ENCODE peak calls at places on chromosome 10, in five cellular contexts. One of them, this sample, is unnamed.

GRCh38 chr10:69414036-69415018 is 2.4 kb downstream of the TACR2 start:
- DNase-seq in CD8-positive, alpha-beta T cell: no peak
- DNase-seq in left lung: no peak
- DNase-seq in psoas muscle: no peak
- DNase-seq in A549: no peak
- DNase-seq in this sample: no peak

GRCh38 chr10:15427836-15428414 is 56.8 kb upstream of the FAM171A1 start:
- DNase-seq in left lung: no peak
- DNase-seq in CD8-positive, alpha-beta T cell: no peak
- DNase-seq in psoas muscle: no peak
- DNase-seq in A549: peak; percentile 58
- DNase-seq in this sample: no peak

GRCh38 chr10:22656056-22656455 is 58.3 kb downstream of the PIP4K2A start:
- DNase-seq in CD8-positive, alpha-beta T cell: no peak
- DNase-seq in left lung: no peak
- DNase-seq in A549: no peak
- DNase-seq in psoas muscle: no peak
- DNase-seq in this sample: no peak

GRCh38 chr10:48589266-48589665 is 15.6 kb downstream of the ARHGAP22 start:
- DNase-seq in A549: no peak
- DNase-seq in left lung: no peak
- DNase-seq in CD8-positive, alpha-beta T cell: no peak
- DNase-seq in psoas muscle: no peak
- DNase-seq in this sample: no peak

GRCh38 chr10:21334891-21335696 is 190.4 kb downstream of the SKIDA1 start:
- DNase-seq in psoas muscle: peak; percentile 72
- DNase-seq in CD8-positive, alpha-beta T cell: no peak
- DNase-seq in A549: peak; percentile 94
- DNase-seq in left lung: no peak
- DNase-seq in this sample: no peak

GRCh38 chr10:117294735-117295134 is 53.8 kb downstream of the SLC18A2 start:
- DNase-seq in left lung: no peak
- DNase-seq in A549: no peak
- DNase-seq in psoas muscle: no peak
- DNase-seq in CD8-positive, alpha-beta T cell: no peak
- DNase-seq in this sample: no peak

GRCh38 chr10:44380829-44381600 is 3.9 kb downstream of the CXCL12 start:
- DNase-seq in CD8-positive, alpha-beta T cell: no peak
- DNase-seq in A549: no peak
- DNase-seq in psoas muscle: no peak
- DNase-seq in left lung: no peak
- DNase-seq in this sample: no peak

GRCh38 chr10:14578060-14578952 is 196.4 kb downstream of the FAM107B start:
- DNase-seq in A549: peak; percentile 92
- DNase-seq in CD8-positive, alpha-beta T cell: no peak
- DNase-seq in psoas muscle: no peak
- DNase-seq in left lung: no peak
- DNase-seq in this sample: no peak

GRCh38 chr10:114662651-114663217 is 4.7 kb upstream of the ABLIM1 start:
- DNase-seq in left lung: no peak
- DNase-seq in CD8-positive, alpha-beta T cell: no peak
- DNase-seq in A549: no peak
- DNase-seq in psoas muscle: no peak
- DNase-seq in this sample: no peak

GRCh38 chr10:14659626-14660196 is 115.0 kb downstream of the FAM107B start:
- DNase-seq in CD8-positive, alpha-beta T cell: peak; percentile 52
- DNase-seq in left lung: peak; percentile 67
- DNase-seq in psoas muscle: no peak
- DNase-seq in A549: no peak
- DNase-seq in this sample: peak; percentile 4

GRCh38 chr10:10209152-10209551 is 808.5 kb upstream of the CELF2 start:
- DNase-seq in psoas muscle: no peak
- DNase-seq in left lung: no peak
- DNase-seq in A549: no peak
- DNase-seq in CD8-positive, alpha-beta T cell: no peak
- DNase-seq in this sample: no peak

DNA sequence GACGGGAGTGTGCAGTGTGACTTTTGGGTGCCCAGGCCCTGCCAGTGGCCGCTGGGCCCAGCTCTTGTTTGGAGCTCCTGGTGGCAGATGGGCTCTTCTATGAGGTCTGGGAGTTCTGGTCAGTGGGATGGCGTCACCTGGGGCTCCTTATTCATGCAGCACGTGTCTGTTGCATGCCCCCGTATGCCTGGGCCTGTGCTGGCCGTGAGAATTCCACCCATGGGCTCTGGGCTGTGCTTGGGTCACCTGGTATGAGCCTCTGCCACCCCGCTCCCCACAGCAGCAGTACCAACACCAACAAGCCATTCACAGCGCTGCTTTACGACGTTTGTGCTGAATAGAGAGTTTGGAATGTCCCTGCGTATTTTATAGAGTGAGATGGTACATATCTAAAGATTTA is 27.1 kb downstream of the INPP5A start:
- DNase-seq in A549: no peak
- DNase-seq in CD8-positive, alpha-beta T cell: no peak
- DNase-seq in left lung: no peak
- DNase-seq in psoas muscle: no peak
- DNase-seq in this sample: no peak
- H3K27ac ChIP-seq in A549: no peak overlapping the region
- H3K27ac ChIP-seq in CD8-positive, alpha-beta T cell: no peak overlapping the region
- H3K27ac ChIP-seq in left lung: no peak overlapping the region
- H3K27ac ChIP-seq in psoas muscle: no peak overlapping the region
- H3K27ac ChIP-seq in this sample: no peak overlapping the region

DNA sequence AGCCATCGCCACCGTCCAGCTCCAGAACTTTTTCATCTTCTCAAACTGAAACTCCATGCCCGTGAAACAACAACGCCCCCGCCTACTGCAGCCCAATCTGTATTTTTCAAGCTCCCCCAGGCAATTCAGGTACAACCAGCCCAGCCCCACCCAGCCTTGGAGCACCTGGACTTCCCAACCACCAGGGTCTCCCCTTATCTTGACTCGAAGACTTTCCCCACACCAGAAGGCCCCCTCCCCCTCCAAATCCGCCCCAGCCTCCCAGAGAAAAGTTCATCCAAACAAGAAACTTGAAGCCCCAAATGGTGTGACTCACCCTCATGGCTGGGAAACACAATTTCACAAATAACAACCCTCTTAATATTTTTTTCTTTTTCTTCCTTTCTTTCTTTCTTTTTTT is 10.6 kb downstream of the ZCCHC24 start:
- DNase-seq in left lung: no peak
- DNase-seq in CD8-positive, alpha-beta T cell: no peak
- DNase-seq in psoas muscle: peak; percentile 46
- DNase-seq in A549: no peak
- DNase-seq in this sample: no peak
- H3K4me1 ChIP-seq in left lung: peaks cover 13% of the 10 kb centered on the region
- H3K4me1 ChIP-seq in CD8-positive, alpha-beta T cell: no peaks in the 10 kb centered on the region
- H3K4me1 ChIP-seq in psoas muscle: peaks cover 76% of the 10 kb centered on the region
- H3K4me1 ChIP-seq in A549: peaks cover 4% of the 10 kb centered on the region
- H3K4me1 ChIP-seq in this sample: no peaks in the 10 kb centered on the region

DNA sequence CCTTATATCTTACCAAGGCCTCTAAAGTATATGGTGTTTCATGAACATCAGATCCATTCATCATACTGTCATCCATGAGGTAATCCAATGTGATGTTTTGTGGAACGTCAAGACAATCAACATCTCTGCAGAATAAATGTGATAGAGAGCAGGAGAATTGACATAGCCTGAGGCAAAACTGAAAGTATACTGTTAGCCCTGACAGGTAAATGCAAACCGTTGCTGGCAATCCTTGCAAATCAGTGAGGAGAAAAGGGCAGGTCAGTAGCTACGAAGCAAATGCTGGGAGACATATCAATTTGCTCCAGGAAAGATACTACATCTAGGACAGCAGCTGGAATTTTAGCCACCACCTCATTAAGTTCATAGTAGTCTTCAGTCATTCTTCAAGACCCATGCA is 4.5 kb upstream of the CCDC3 start:
- DNase-seq in A549: no peak
- DNase-seq in psoas muscle: no peak
- DNase-seq in CD8-positive, alpha-beta T cell: no peak
- DNase-seq in left lung: no peak
- DNase-seq in this sample: no peak
- H3K27ac ChIP-seq in A549: no peak overlapping the region
- H3K27ac ChIP-seq in psoas muscle: no peak overlapping the region
- H3K27ac ChIP-seq in CD8-positive, alpha-beta T cell: no peak overlapping the region
- H3K27ac ChIP-seq in left lung: no peak overlapping the region
- H3K27ac ChIP-seq in this sample: no peak overlapping the region

GRCh38 chr10:88974446-88975376 is 15.9 kb upstream of the FAS start:
- DNase-seq in A549: peak; percentile 13
- DNase-seq in psoas muscle: no peak
- DNase-seq in CD8-positive, alpha-beta T cell: no peak
- DNase-seq in left lung: no peak
- DNase-seq in this sample: no peak

GRCh38 chr10:88968316-88968882 is 15.8 kb upstream of the ACTA2 start:
- DNase-seq in psoas muscle: no peak
- DNase-seq in A549: no peak
- DNase-seq in left lung: no peak
- DNase-seq in CD8-positive, alpha-beta T cell: no peak
- DNase-seq in this sample: no peak

GRCh38 chr10:88975377-88975720 is 15.2 kb upstream of the FAS start:
- DNase-seq in left lung: no peak
- DNase-seq in A549: no peak
- DNase-seq in CD8-positive, alpha-beta T cell: no peak
- DNase-seq in psoas muscle: no peak
- DNase-seq in this sample: no peak

GRCh38 chr10:88974012-88974411 is 16.6 kb upstream of the FAS start:
- DNase-seq in CD8-positive, alpha-beta T cell: no peak
- DNase-seq in A549: no peak
- DNase-seq in left lung: no peak
- DNase-seq in psoas muscle: no peak
- DNase-seq in this sample: no peak

GRCh38 chr10:88971668-88972067 is 18.9 kb upstream of the FAS start:
- DNase-seq in left lung: no peak
- DNase-seq in CD8-positive, alpha-beta T cell: no peak
- DNase-seq in psoas muscle: no peak
- DNase-seq in A549: no peak
- DNase-seq in this sample: no peak
- H3K4me1 ChIP-seq in left lung: peaks cover 20% of the 10 kb centered on the region
- H3K4me1 ChIP-seq in CD8-positive, alpha-beta T cell: peaks cover 7% of the 10 kb centered on the region
- H3K4me1 ChIP-seq in psoas muscle: no peaks in the 10 kb centered on the region
- H3K4me1 ChIP-seq in A549: peaks cover 12% of the 10 kb centered on the region
- H3K4me1 ChIP-seq in this sample: peaks cover 7% of the 10 kb centered on the region

GRCh38 chr10:123266981-123267380 is 112.8 kb downstream of the BUB3 start:
- DNase-seq in psoas muscle: no peak
- DNase-seq in left lung: no peak
- DNase-seq in CD8-positive, alpha-beta T cell: no peak
- DNase-seq in A549: no peak
- DNase-seq in this sample: no peak
- H3K27ac ChIP-seq in psoas muscle: no peak overlapping the region
- H3K27ac ChIP-seq in left lung: no peak overlapping the region
- H3K27ac ChIP-seq in CD8-positive, alpha-beta T cell: no peak overlapping the region
- H3K27ac ChIP-seq in A549: no peak overlapping the region
- H3K27ac ChIP-seq in this sample: no peak overlapping the region

GRCh38 chr10:92124020-92124419 is 166.9 kb downstream of the CPEB3 start:
- DNase-seq in left lung: no peak
- DNase-seq in psoas muscle: no peak
- DNase-seq in CD8-positive, alpha-beta T cell: no peak
- DNase-seq in A549: no peak
- DNase-seq in this sample: no peak

GRCh38 chr10:92124524-92125168 is 166.2 kb downstream of the CPEB3 start:
- DNase-seq in CD8-positive, alpha-beta T cell: no peak
- DNase-seq in left lung: no peak
- DNase-seq in A549: peak; percentile 42
- DNase-seq in psoas muscle: no peak
- DNase-seq in this sample: no peak

GRCh38 chr10:92121686-92122492 is 169.0 kb downstream of the CPEB3 start:
- DNase-seq in psoas muscle: no peak
- DNase-seq in left lung: no peak
- DNase-seq in CD8-positive, alpha-beta T cell: no peak
- DNase-seq in A549: no peak
- DNase-seq in this sample: no peak

GRCh38 chr10:92125169-92125543 is 165.7 kb downstream of the CPEB3 start:
- DNase-seq in CD8-positive, alpha-beta T cell: no peak
- DNase-seq in left lung: no peak
- DNase-seq in A549: no peak
- DNase-seq in psoas muscle: no peak
- DNase-seq in this sample: no peak

GRCh38 chr10:92123031-92123450 is 167.8 kb downstream of the CPEB3 start:
- DNase-seq in A549: no peak
- DNase-seq in left lung: no peak
- DNase-seq in psoas muscle: no peak
- DNase-seq in CD8-positive, alpha-beta T cell: no peak
- DNase-seq in this sample: no peak
- H3K4me1 ChIP-seq in A549: peaks cover 47% of the 10 kb centered on the region
- H3K4me1 ChIP-seq in left lung: peaks cover 22% of the 10 kb centered on the region
- H3K4me1 ChIP-seq in psoas muscle: peaks cover 53% of the 10 kb centered on the region
- H3K4me1 ChIP-seq in CD8-positive, alpha-beta T cell: no peaks in the 10 kb centered on the region
- H3K4me1 ChIP-seq in this sample: no peaks in the 10 kb centered on the region

DNA sequence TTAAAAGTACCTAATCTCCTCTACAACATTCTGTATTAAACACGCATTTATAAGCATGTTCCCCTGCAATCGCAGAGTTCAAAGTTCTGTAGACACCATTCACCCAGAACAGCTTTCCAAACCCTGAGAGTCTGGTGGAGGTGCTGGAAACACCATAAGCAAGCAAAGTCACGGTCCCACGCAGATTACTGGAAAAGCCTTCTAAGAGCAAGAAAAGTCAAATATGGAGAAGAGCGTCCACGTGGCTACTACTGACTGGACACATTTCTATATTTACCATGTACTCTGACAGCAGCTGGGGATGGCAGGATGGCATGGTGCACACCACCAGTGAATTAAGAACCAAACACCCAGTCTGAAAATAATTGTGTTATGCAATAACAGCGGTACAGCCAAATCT is 97.7 kb downstream of the PARD3 start:
- DNase-seq in left lung: no peak
- DNase-seq in CD8-positive, alpha-beta T cell: no peak
- DNase-seq in psoas muscle: no peak
- DNase-seq in A549: no peak
- DNase-seq in this sample: no peak
- H3K27ac ChIP-seq in left lung: no peak overlapping the region
- H3K27ac ChIP-seq in CD8-positive, alpha-beta T cell: no peak overlapping the region
- H3K27ac ChIP-seq in psoas muscle: no peak overlapping the region
- H3K27ac ChIP-seq in A549: no peak overlapping the region
- H3K27ac ChIP-seq in this sample: no peak overlapping the region

DNA sequence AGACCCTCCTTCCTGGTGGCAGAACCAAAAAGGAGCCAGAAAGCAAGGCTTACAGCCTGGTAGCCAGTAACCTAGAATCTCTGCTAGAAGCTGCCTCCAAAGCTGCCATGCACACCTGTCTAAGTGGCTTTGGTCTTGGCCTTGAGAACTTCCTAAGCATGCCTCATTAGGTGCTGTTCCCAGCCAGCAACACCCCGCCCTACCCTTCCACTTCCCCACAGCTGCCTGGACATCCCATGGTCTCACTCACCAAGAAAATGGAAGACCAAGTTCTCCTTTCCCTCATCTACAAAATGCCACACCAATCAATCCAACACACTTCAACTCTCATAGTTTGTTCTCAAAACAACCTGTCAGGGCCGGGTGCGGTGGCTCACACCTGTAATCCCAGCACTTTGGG is 4.2 kb downstream of the PSAP start:
- DNase-seq in CD8-positive, alpha-beta T cell: no peak
- DNase-seq in left lung: no peak
- DNase-seq in A549: no peak
- DNase-seq in psoas muscle: no peak
- DNase-seq in this sample: no peak
- H3K4me1 ChIP-seq in CD8-positive, alpha-beta T cell: peaks cover 48% of the 10 kb centered on the region
- H3K4me1 ChIP-seq in left lung: peaks cover 18% of the 10 kb centered on the region
- H3K4me1 ChIP-seq in A549: peaks cover 42% of the 10 kb centered on the region
- H3K4me1 ChIP-seq in psoas muscle: peaks cover 64% of the 10 kb centered on the region
- H3K4me1 ChIP-seq in this sample: no peaks in the 10 kb centered on the region

This sample was measured in effector memory CD4-positive, alpha-beta T cell.